ENCODE peak calls at places on chromosomes 2 and 18, in four cellular contexts. N is H9, A is neuronal stem cell, M is IMR-90. P is an unnamed sample.

GRCh38 chr2:216696751-216697560 is 1.6 kb upstream of the IGFBP5 start:
- DNase-seq in N (no peak), A (no peak), M (peak), P (peak)

GRCh38 chr18:48100712-48101165 is 170.3 kb upstream of the SMAD2 start:
- DNase-seq in N (peak), A (peak), M (no peak), P (no peak)

GRCh38 chr18:23266717-23267446 is 131.6 kb downstream of the CABLES1 start:
- DNase-seq in N (no peak), A (no peak), M (no peak), P (no peak)

GRCh38 chr2:235027558-235028214 is 75.9 kb downstream of the SH3BP4 start:
- DNase-seq in N (no peak), A (no peak), M (peak), P (peak)

GRCh38 chr18:49725809-49726514 is 87.4 kb downstream of the ACAA2 start:
- DNase-seq in N (peak), A (peak), M (peak), P (peak)

GRCh38 chr18:9429662-9429993 is 45.7 kb upstream of the RALBP1 start:
- DNase-seq in N (no peak), A (no peak), M (peak), P (no peak)

GRCh38 chr18:59932401-59932800 is 32.6 kb downstream of the PMAIP1 start:
- DNase-seq in N (no peak), A (no peak), M (no peak), P (no peak)

GRCh38 chr2:172772637-172773036 is 37.0 kb downstream of the RAPGEF4 start:
- DNase-seq in N (no peak), A (no peak), M (peak), P (peak)

GRCh38 chr2:8412082-8412481 is 269.8 kb upstream of the ID2 start:
- DNase-seq in N (no peak), A (no peak), M (no peak), P (peak)

GRCh38 chr2:19313553-19313952 is 44.9 kb downstream of the OSR1 start:
- DNase-seq in N (no peak), A (no peak), M (no peak), P (no peak)

GRCh38 chr2:127195140-127196074 is 24.7 kb downstream of the CYP27C1 start:
- DNase-seq in N (no peak), A (no peak), M (no peak), P (no peak)

GRCh38 chr2:102397167-102397566 is 25.8 kb upstream of the IL18RAP start:
- DNase-seq in N (no peak), A (no peak), M (no peak), P (no peak)

GRCh38 chr2:219287569-219288265 is 8.6 kb downstream of the DNAJB2 start:
- DNase-seq in N (no peak), A (no peak), M (no peak), P (no peak)

GRCh38 chr2:52704251-52704650 is 1063.4 kb upstream of the CHAC2 start:
- DNase-seq in N (no peak), A (no peak), M (no peak), P (no peak)

GRCh38 chr2:146523218-146523617 is 1321.6 kb upstream of the ACVR2A start:
- DNase-seq in N (no peak), A (no peak), M (peak), P (peak)

GRCh38 chr2:201779996-201780673 is 598 bp downstream of the ALS2 start:
- DNase-seq in N (no peak), A (no peak), M (no peak), P (peak)

GRCh38 chr2:42722328-42723190 is 41.4 kb downstream of the OXER1 start:
- DNase-seq in N (no peak), A (no peak), M (peak), P (peak)

GRCh38 chr2:235498556-235499305 is 4.9 kb downstream of the AGAP1 start:
- DNase-seq in N (peak), A (no peak), M (no peak), P (no peak)

GRCh38 chr2:73987109-73987947 is 2.6 kb downstream of the TET3 start:
- DNase-seq in N (no peak), A (no peak), M (peak), P (peak)

GRCh38 chr2:151849413-151850010 is 21.3 kb upstream of the ARL5A start:
- DNase-seq in N (no peak), A (no peak), M (no peak), P (no peak)

GRCh38 chr2:8575011-8575750 is 106.7 kb upstream of the ID2 start:
- DNase-seq in N (peak), A (no peak), M (peak), P (no peak)

GRCh38 chr2:17538844-17539554 is 1.5 kb upstream of the VSNL1 start:
- DNase-seq in N (peak), A (peak), M (peak), P (peak)

GRCh38 chr2:124283090-124283489 is 258.0 kb downstream of the CNTNAP5 start:
- DNase-seq in N (no peak), A (no peak), M (no peak), P (no peak)

GRCh38 chr18:57668021-57668420 is 46.4 kb upstream of the NARS1 start:
- DNase-seq in N (no peak), A (no peak), M (no peak), P (no peak)

GRCh38 chr2:187658952-187659525 is 104.8 kb upstream of the TFPI start:
- DNase-seq in N (peak), A (peak), M (peak), P (peak)

GRCh38 chr2:37797081-37797480 is 125.6 kb upstream of the CDC42EP3 start:
- DNase-seq in N (no peak), A (no peak), M (peak), P (peak)

DNA sequence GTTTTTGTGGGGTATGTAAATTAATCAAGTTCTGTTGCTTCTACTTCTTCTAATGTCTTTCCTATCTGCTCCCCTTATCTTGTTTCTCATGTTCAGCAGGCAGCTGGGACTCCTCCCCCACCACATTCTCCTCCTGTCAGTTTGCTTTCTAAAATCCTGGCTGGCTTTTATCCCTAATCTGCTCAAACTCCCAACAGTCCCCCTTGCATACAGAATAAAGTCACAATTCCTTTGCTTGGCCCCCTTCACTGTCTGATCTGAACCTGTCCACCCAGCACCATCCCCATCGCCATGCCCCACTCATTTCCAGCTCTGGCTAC is 2.2 kb downstream of the CFAP221 start:
- DNase-seq in N (no peak), A (no peak), M (no peak), P (no peak)
- H2BK5ac ChIP-seq in N (no peak), A (no peak), M (no peak), P (no peak)

DNA sequence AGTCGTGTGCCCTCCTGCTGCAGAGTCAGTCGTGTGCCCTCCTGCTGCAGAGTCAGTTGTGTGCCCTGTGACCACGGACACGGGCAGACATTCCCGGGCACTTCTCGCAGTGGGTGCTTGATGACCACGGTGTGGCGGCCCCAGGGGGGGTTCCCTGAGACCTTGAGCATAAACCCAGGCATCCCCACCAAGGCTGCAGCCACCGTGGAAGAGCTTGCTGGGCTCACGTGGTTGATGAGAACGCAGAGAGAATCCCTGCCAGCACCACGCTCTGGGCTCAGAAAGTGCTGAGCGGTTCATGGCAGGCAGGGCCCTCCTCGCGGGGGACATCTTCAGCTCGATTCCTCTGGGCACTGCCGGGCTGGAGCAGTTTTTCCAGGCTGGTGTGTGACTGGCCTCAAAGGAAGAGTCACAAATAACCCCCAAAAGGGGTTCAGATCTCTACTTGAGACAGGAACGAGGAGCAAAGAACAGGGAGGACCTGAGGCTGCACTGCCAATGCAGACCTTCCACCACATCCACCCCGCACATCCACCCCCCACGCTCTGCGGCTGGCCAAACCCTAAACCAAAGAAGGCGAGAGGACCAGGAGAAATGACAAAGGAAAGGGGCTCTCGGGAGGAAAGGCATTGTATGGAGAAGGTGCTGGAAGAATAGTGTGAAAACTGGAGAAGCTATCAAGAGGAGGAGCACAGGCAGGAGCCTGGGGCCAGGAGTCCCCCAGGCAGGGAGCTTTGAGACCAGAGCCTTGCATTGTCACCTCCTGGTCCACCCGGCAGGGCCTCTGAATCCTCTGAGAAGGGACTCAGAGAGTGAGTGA is 8.4 kb upstream of the PER2 start:
- DNase-seq in N (no peak), A (no peak), M (no peak), P (no peak)
- H2BK5ac ChIP-seq in N (no peak), A (no peak), M (no peak), P (no peak)

DNA sequence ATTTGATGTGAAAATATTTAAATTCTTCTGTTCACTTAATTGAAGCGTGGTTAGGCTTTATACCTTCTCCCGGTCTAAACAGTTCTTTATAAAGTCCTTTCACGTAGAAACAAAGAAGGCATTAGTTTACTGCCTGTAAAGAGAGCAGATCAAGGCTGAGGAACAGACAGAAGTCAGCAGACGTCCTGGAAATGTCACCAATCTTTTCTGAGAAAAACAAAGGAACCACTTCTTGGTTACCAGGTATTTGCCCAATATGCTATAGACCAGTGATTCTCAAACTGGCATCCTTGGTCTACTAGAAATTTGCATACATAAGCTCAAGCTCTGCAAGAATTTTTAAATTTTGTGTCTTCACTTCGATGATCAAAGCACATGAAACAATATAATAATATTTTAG is 89.2 kb upstream of the STK17B start:
- DNase-seq in N (no peak), A (no peak), M (no peak), P (no peak)
- H2BK5ac ChIP-seq in N (no peak), A (no peak), M (peak), P (no peak)

GRCh38 chr2:241887806-241888522 is 18.4 kb downstream of the RTP5 start:
- DNase-seq in N (no peak), A (no peak), M (no peak), P (no peak)
- H2BK5ac ChIP-seq in N (no peak), A (no peak), M (no peak), P (no peak)

DNA sequence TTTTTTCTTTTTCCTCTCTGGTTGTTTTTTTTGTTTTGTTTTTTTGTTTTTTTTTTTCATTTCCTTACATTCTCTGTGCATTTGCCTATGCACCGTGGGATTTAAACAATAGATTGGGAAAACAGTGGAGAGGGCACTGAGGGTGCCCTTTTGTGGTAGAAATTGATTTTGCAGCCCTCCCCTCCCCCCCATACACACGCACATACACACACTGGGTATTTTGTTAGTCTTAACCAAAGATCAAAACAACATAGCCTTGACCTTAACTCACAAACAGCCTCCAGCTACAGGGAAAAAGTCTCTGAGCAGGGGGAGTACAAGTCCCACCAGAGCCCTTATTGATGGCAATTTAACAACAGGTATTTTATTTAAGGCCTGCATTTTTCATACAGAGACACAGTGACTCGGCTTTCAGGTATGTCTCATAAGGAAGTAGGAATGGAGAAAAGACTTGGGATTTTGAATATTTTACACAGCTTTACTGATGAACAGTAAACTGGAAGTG is 266.6 kb downstream of the ANAPC1 start:
- DNase-seq in N (no peak), A (no peak), M (peak), P (peak)
- H2BK5ac ChIP-seq in N (no peak), A (no peak), M (no peak), P (no peak)

DNA sequence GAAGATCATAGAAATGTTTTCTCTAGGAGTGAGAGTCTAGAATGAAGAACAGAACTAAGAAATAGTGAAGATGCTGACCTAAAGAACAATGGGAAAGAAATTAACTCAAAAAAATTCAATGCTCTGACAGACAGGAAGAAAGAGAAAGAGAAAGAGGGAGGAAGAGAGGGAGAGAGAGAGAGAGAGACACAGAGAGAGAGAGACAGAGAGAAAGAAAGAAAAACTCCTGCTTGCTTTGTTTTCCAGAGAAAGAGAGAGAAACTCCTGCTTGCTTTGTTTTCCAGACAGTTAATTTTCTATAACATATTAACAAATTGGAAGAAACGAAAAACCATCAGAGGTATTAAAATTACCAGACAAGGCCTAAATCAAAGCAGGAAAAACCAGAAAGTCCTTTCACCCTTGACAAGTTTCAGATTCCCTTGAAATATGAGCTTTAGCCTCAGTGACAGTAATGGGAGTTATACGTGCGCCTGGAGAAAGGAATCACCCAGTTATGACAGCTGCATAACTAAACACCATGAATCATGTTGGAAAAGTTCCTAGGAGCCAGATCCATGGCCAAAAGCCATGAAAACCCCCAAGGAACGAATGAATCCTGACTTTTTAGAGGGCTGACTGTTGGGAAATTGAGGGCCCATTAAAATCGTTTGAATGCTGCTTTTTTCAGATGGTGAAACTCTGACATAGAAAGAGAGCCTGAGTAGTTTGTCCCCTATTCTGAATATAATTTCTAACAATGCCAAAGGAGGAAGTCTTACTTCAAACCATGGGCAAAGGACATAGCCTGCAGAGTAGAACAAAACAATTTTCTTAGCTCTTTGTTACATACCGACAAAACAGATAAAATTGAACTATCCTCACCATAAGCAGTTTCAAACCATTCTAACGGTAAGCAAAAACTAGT is 228.6 kb upstream of the CHST9 start:
- DNase-seq in N (no peak), A (no peak), M (no peak), P (peak)
- H2BK5ac ChIP-seq in N (no peak), A (no peak), M (no peak), P (no peak)

DNA sequence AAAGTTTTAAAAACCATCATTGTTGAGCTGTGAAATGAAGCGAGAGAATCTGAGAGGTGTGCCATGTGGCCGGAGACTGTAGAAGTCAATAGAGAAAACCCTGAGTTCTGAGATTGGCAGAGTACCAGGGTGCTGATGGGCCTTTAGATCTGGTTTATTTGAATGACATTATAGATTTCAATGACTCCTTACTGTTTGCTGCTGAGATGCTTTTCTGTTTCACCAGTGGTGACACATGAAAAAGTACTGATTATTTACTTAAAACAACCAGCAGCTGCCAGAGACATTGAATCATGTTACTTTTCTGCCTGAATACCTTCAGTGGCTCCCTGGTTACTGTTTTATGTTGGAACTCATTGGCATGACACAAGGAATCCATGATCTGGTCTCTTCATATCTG is 602.7 kb upstream of the ZNF804A start:
- DNase-seq in N (no peak), A (no peak), M (no peak), P (peak)
- H2BK5ac ChIP-seq in N (no peak), A (no peak), M (no peak), P (no peak)

P was measured in mesenchymal stem cell.